ENCODE peak calls at places on chromosomes 13 and 19, in eight cellular contexts. One of them, this sample, is unnamed.

GRCh38 chr13:109904218-109904617 is 117.8 kb upstream of the IRS2 start:
- DNase-seq in stimulated activated CD4-positive, alpha-beta T cell treated with anti-CD3 and anti-CD28 coated beads, Interleukin-15, amount 100 ng/mL, for 1 hour: no peak
- DNase-seq in pons: no peak
- DNase-seq in uterus: no peak
- DNase-seq in KG1: no peak
- DNase-seq in stimulated activated CD8-positive, alpha-beta memory T cell treated with anti-CD3 and anti-CD28 coated beads, Interleukin-4, amount 100 ng/mL, for 48 hours: no peak
- DNase-seq in transverse colon: no peak
- DNase-seq in endothelial cell: no peak
- DNase-seq in this sample: no peak

GRCh38 chr19:6272913-6273600 is 6.7 kb downstream of the MLLT1 start:
- DNase-seq in stimulated activated CD4-positive, alpha-beta T cell treated with anti-CD3 and anti-CD28 coated beads, Interleukin-15, amount 100 ng/mL, for 1 hour: no peak
- DNase-seq in pons: no peak
- DNase-seq in uterus: peak
- DNase-seq in KG1: no peak
- DNase-seq in stimulated activated CD8-positive, alpha-beta memory T cell treated with anti-CD3 and anti-CD28 coated beads, Interleukin-4, amount 100 ng/mL, for 48 hours: no peak
- DNase-seq in transverse colon: no peak
- DNase-seq in endothelial cell: no peak
- DNase-seq in this sample: no peak

GRCh38 chr13:25062479-25062878 is 33.5 kb upstream of the PABPC3 start:
- DNase-seq in stimulated activated CD4-positive, alpha-beta T cell treated with anti-CD3 and anti-CD28 coated beads, Interleukin-15, amount 100 ng/mL, for 1 hour: no peak
- DNase-seq in pons: no peak
- DNase-seq in uterus: no peak
- DNase-seq in KG1: no peak
- DNase-seq in stimulated activated CD8-positive, alpha-beta memory T cell treated with anti-CD3 and anti-CD28 coated beads, Interleukin-4, amount 100 ng/mL, for 48 hours: no peak
- DNase-seq in transverse colon: no peak
- DNase-seq in endothelial cell: no peak
- DNase-seq in this sample: no peak

GRCh38 chr19:42634409-42635232 is 39.9 kb upstream of the CEACAM8 start:
- DNase-seq in stimulated activated CD4-positive, alpha-beta T cell treated with anti-CD3 and anti-CD28 coated beads, Interleukin-15, amount 100 ng/mL, for 1 hour: no peak
- DNase-seq in pons: peak
- DNase-seq in uterus: no peak
- DNase-seq in KG1: peak
- DNase-seq in stimulated activated CD8-positive, alpha-beta memory T cell treated with anti-CD3 and anti-CD28 coated beads, Interleukin-4, amount 100 ng/mL, for 48 hours: peak
- DNase-seq in transverse colon: peak
- DNase-seq in endothelial cell: peak
- DNase-seq in this sample: no peak

GRCh38 chr13:113002206-113002821 is 33.3 kb downstream of the MCF2L start:
- DNase-seq in stimulated activated CD4-positive, alpha-beta T cell treated with anti-CD3 and anti-CD28 coated beads, Interleukin-15, amount 100 ng/mL, for 1 hour: no peak
- DNase-seq in pons: no peak
- DNase-seq in uterus: no peak
- DNase-seq in KG1: no peak
- DNase-seq in stimulated activated CD8-positive, alpha-beta memory T cell treated with anti-CD3 and anti-CD28 coated beads, Interleukin-4, amount 100 ng/mL, for 48 hours: no peak
- DNase-seq in transverse colon: peak
- DNase-seq in endothelial cell: peak
- DNase-seq in this sample: no peak

GRCh38 chr13:21516806-21517205 is 57.7 kb upstream of the ZDHHC20 start:
- DNase-seq in stimulated activated CD4-positive, alpha-beta T cell treated with anti-CD3 and anti-CD28 coated beads, Interleukin-15, amount 100 ng/mL, for 1 hour: no peak
- DNase-seq in pons: no peak
- DNase-seq in uterus: no peak
- DNase-seq in KG1: no peak
- DNase-seq in stimulated activated CD8-positive, alpha-beta memory T cell treated with anti-CD3 and anti-CD28 coated beads, Interleukin-4, amount 100 ng/mL, for 48 hours: no peak
- DNase-seq in transverse colon: no peak
- DNase-seq in endothelial cell: no peak
- DNase-seq in this sample: no peak

GRCh38 chr19:2302319-2303208 is 5.4 kb downstream of the LINGO3 start:
- DNase-seq in stimulated activated CD4-positive, alpha-beta T cell treated with anti-CD3 and anti-CD28 coated beads, Interleukin-15, amount 100 ng/mL, for 1 hour: no peak
- DNase-seq in pons: no peak
- DNase-seq in uterus: no peak
- DNase-seq in KG1: no peak
- DNase-seq in stimulated activated CD8-positive, alpha-beta memory T cell treated with anti-CD3 and anti-CD28 coated beads, Interleukin-4, amount 100 ng/mL, for 48 hours: peak
- DNase-seq in transverse colon: peak
- DNase-seq in endothelial cell: no peak
- DNase-seq in this sample: peak

GRCh38 chr13:80437212-80437611 is 96.3 kb upstream of the SPRY2 start:
- DNase-seq in stimulated activated CD4-positive, alpha-beta T cell treated with anti-CD3 and anti-CD28 coated beads, Interleukin-15, amount 100 ng/mL, for 1 hour: no peak
- DNase-seq in pons: no peak
- DNase-seq in uterus: no peak
- DNase-seq in KG1: no peak
- DNase-seq in stimulated activated CD8-positive, alpha-beta memory T cell treated with anti-CD3 and anti-CD28 coated beads, Interleukin-4, amount 100 ng/mL, for 48 hours: no peak
- DNase-seq in transverse colon: no peak
- DNase-seq in endothelial cell: no peak
- DNase-seq in this sample: no peak